ENCODE peak calls at places on chromosomes 16 and 17, in nine cellular contexts. G is SK-N-SH; I is activated naive CD8-positive, alpha-beta T cell treated with anti-CD3 and anti-CD28 coated beads, Interleukin-2, amount 50 U/mL, for 16 hours; B is stimulated activated CD8-positive, alpha-beta memory T cell treated with anti-CD3 and anti-CD28 coated beads, Interleukin-4, amount 100 ng/mL, for 24 hours; P is M059J; Z is uterus; F is body of pancreas; Q is progenitor cell of endocrine pancreas; T is DMS53. A is an unnamed sample.

GRCh38 chr17:21376835-21377690 is 906 bp downstream of the KCNJ12 start:
- DNase-seq in G (peak), I (no peak), B (no peak), P (peak), Z (no peak), F (no peak), Q (no peak), T (peak), A (peak)

GRCh38 chr16:9128346-9129342 is 37.2 kb downstream of the HAPSTR1 start:
- DNase-seq in G (no peak), I (no peak), B (no peak), P (no peak), Z (no peak), F (no peak), Q (no peak), T (no peak), A (no peak)

GRCh38 chr17:6505425-6506142 is 50.8 kb downstream of the PITPNM3 start:
- DNase-seq in G (no peak), I (no peak), B (no peak), P (peak), Z (no peak), F (no peak), Q (no peak), T (no peak), A (no peak)

GRCh38 chr16:351804-352520 is 561 bp downstream of the AXIN1 start:
- DNase-seq in G (no peak), I (no peak), B (no peak), P (peak), Z (peak), F (peak), Q (no peak), T (peak), A (peak)

GRCh38 chr17:74860229-74860998 is 729 bp upstream of the GRIN2C start:
- DNase-seq in G (peak), I (no peak), B (no peak), P (no peak), Z (no peak), F (no peak), Q (no peak), T (peak), A (no peak)

GRCh38 chr16:56732832-56733231 is 2.9 kb downstream of the NUP93 start:
- DNase-seq in G (no peak), I (no peak), B (no peak), P (no peak), Z (no peak), F (no peak), Q (no peak), T (no peak), A (no peak)

GRCh38 chr16:19138601-19139000 is 24.8 kb downstream of the ITPRIPL2 start:
- DNase-seq in G (peak), I (no peak), B (no peak), P (peak), Z (peak), F (peak), Q (no peak), T (peak), A (peak)

GRCh38 chr16:88456356-88457292 is 3.5 kb downstream of the ZFPM1 start:
- DNase-seq in G (no peak), I (peak), B (peak), P (peak), Z (no peak), F (peak), Q (no peak), T (peak), A (no peak)

GRCh38 chr16:86827521-86827920 is 249.2 kb downstream of the FOXL1 start:
- DNase-seq in G (no peak), I (no peak), B (no peak), P (peak), Z (no peak), F (no peak), Q (no peak), T (no peak), A (no peak)

GRCh38 chr17:29179232-29180036 is 764 bp downstream of the MYO18A start:
- DNase-seq in G (peak), I (no peak), B (no peak), P (peak), Z (peak), F (peak), Q (peak), T (peak), A (peak)

GRCh38 chr17:63173903-63174302 is 207.9 kb downstream of the TANC2 start:
- DNase-seq in G (no peak), I (no peak), B (no peak), P (peak), Z (no peak), F (no peak), Q (no peak), T (no peak), A (no peak)

GRCh38 chr17:13601317-13601775 is 383 bp downstream of the HS3ST3A1 start:
- DNase-seq in G (peak), I (no peak), B (no peak), P (no peak), Z (peak), F (no peak), Q (no peak), T (no peak), A (peak)

GRCh38 chr17:19020016-19020415 is 15.5 kb upstream of the FAM83G start:
- DNase-seq in G (no peak), I (no peak), B (no peak), P (no peak), Z (no peak), F (no peak), Q (no peak), T (no peak), A (no peak)

GRCh38 chr16:638034-638543 is 2.0 kb upstream of the METTL26 start:
- DNase-seq in G (no peak), I (no peak), B (no peak), P (no peak), Z (no peak), F (peak), Q (no peak), T (no peak), A (no peak)

GRCh38 chr17:39130205-39130604 is 21.2 kb downstream of the PLXDC1 start:
- DNase-seq in G (no peak), I (no peak), B (no peak), P (no peak), Z (no peak), F (no peak), Q (no peak), T (no peak), A (no peak)

GRCh38 chr16:66596986-66597848 is 7.3 kb upstream of the CMTM3 start:
- DNase-seq in G (no peak), I (no peak), B (no peak), P (no peak), Z (no peak), F (no peak), Q (no peak), T (no peak), A (no peak)

GRCh38 chr16:26777821-26778220 is 288.9 kb upstream of the C16orf82 start:
- DNase-seq in G (no peak), I (no peak), B (no peak), P (no peak), Z (no peak), F (no peak), Q (no peak), T (no peak), A (no peak)

GRCh38 chr16:54000361-54000760 is 286.2 kb downstream of the IRX3 start:
- DNase-seq in G (no peak), I (no peak), B (no peak), P (no peak), Z (no peak), F (no peak), Q (no peak), T (no peak), A (no peak)

GRCh38 chr17:5418858-5419355 is 555 bp downstream of the NUP88 start:
- DNase-seq in G (no peak), I (peak), B (peak), P (peak), Z (no peak), F (peak), Q (no peak), T (peak), A (peak)

GRCh38 chr16:83441523-83441922 is 366.3 kb upstream of the HSBP1 start:
- DNase-seq in G (no peak), I (no peak), B (no peak), P (peak), Z (no peak), F (no peak), Q (no peak), T (peak), A (no peak)

GRCh38 chr16:87838643-87839541 is 30.4 kb downstream of the SLC7A5 start:
- DNase-seq in G (no peak), I (no peak), B (no peak), P (no peak), Z (no peak), F (no peak), Q (no peak), T (no peak), A (no peak)

GRCh38 chr17:36755586-36755985 is 154.2 kb downstream of the MRM1 start:
- DNase-seq in G (peak), I (no peak), B (peak), P (peak), Z (no peak), F (no peak), Q (no peak), T (peak), A (no peak)

GRCh38 chr16:85352221-85352620 is 239.9 kb upstream of the CIBAR2 start:
- DNase-seq in G (no peak), I (no peak), B (no peak), P (no peak), Z (no peak), F (no peak), Q (no peak), T (no peak), A (no peak)

GRCh38 chr17:32870027-32870670 is 6.8 kb downstream of the MYO1D start:
- DNase-seq in G (no peak), I (no peak), B (no peak), P (no peak), Z (peak), F (peak), Q (no peak), T (no peak), A (peak)

GRCh38 chr17:22310717-22311686 is 618.7 kb downstream of the KCNJ18 start:
- DNase-seq in G (no peak), I (no peak), B (no peak), P (peak), Z (no peak), F (no peak), Q (no peak), T (no peak), A (no peak)

GRCh38 chr17:79942591-79943353 is 92.9 kb downstream of the TBC1D16 start:
- DNase-seq in G (no peak), I (no peak), B (no peak), P (peak), Z (peak), F (peak), Q (no peak), T (no peak), A (no peak)

GRCh38 chr16:57941016-57941656 is 29.8 kb downstream of the CNGB1 start:
- DNase-seq in G (peak), I (no peak), B (no peak), P (peak), Z (no peak), F (peak), Q (no peak), T (no peak), A (no peak)

GRCh38 chr17:75783803-75784472 is 668 bp upstream of the UNK start:
- DNase-seq in G (no peak), I (no peak), B (no peak), P (no peak), Z (peak), F (peak), Q (no peak), T (peak), A (no peak)

GRCh38 chr16:14961405-14962186 is 13.2 kb upstream of the PDXDC1 start:
- DNase-seq in G (no peak), I (no peak), B (no peak), P (no peak), Z (no peak), F (no peak), Q (no peak), T (no peak), A (no peak)

GRCh38 chr17:31318298-31319190 is 2.9 kb downstream of the EVI2A start:
- DNase-seq in G (no peak), I (no peak), B (no peak), P (peak), Z (peak), F (peak), Q (no peak), T (no peak), A (peak)

GRCh38 chr17:27601069-27601974 is 29.7 kb upstream of the LGALS9 start:
- DNase-seq in G (peak), I (peak), B (peak), P (peak), Z (peak), F (peak), Q (peak), T (peak), A (peak)

A was measured in mesenchymal stem cell.